ENCODE peak calls at places on chromosomes 12 and 14, in five cellular contexts. D is A549, W is AG04450, K is astrocyte, L is pancreas. R is an unnamed sample.

GRCh38 chr14:45065951-45066350 is 18.0 kb upstream of the PRPF39 start:
- DNase-seq in D (no peak), W (no peak), K (no peak), L (no peak), R (no peak)

GRCh38 chr12:104570174-104570907 is 113.6 kb downstream of the CHST11 start:
- DNase-seq in D (no peak), W (no peak), K (no peak), L (no peak), R (no peak)

GRCh38 chr14:103031956-103032355 is 25.4 kb downstream of the CDC42BPB start:
- DNase-seq in D (peak; percentile 54), W (no peak), K (no peak), L (no peak), R (no peak)

GRCh38 chr12:64004639-64005038 is 160.1 kb downstream of the SRGAP1 start:
- DNase-seq in D (no peak), W (no peak), K (peak; percentile 27), L (no peak), R (no peak)

GRCh38 chr14:51308872-51309271 is 68.8 kb downstream of the TMX1 start:
- DNase-seq in D (no peak), W (no peak), K (peak; percentile 42), L (no peak), R (no peak)

GRCh38 chr14:91647817-91648216 is 84.1 kb downstream of the CATSPERB start:
- DNase-seq in D (no peak), W (no peak), K (no peak), L (no peak), R (no peak)

GRCh38 chr12:18221726-18222125 is 39.6 kb upstream of the PIK3C2G start:
- DNase-seq in D (no peak), W (no peak), K (no peak), L (no peak), R (no peak)

GRCh38 chr12:52946797-52947547 is 1.9 kb upstream of the KRT18 start:
- DNase-seq in D (peak; percentile 44), W (no peak), K (peak; percentile 51), L (peak; percentile 63), R (no peak)

GRCh38 chr14:75150150-75150549 is 23.3 kb upstream of the NEK9 start:
- DNase-seq in D (peak; percentile 24), W (no peak), K (no peak), L (no peak), R (no peak)

GRCh38 chr12:120620624-120621023 is 19.8 kb upstream of the CABP1 start:
- DNase-seq in D (no peak), W (no peak), K (no peak), L (no peak), R (no peak)

GRCh38 chr12:4797096-4797495 is 76.9 kb downstream of the GALNT8 start:
- DNase-seq in D (no peak), W (no peak), K (no peak), L (no peak), R (no peak)

GRCh38 chr12:109738209-109738608 is 24.6 kb downstream of the FAM222A start:
- DNase-seq in D (no peak), W (no peak), K (no peak), L (peak; percentile 8), R (no peak)

GRCh38 chr14:36254020-36254614 is 66.3 kb downstream of the MBIP start:
- DNase-seq in D (no peak), W (no peak), K (no peak), L (no peak), R (no peak)

GRCh38 chr12:103401421-103401820 is 94.3 kb downstream of the C12orf42 start:
- DNase-seq in D (peak; percentile 62), W (no peak), K (no peak), L (no peak), R (no peak)

GRCh38 chr14:97185186-97185585 is 388.0 kb downstream of the VRK1 start:
- DNase-seq in D (peak; percentile 25), W (no peak), K (no peak), L (no peak), R (no peak)

GRCh38 chr12:75705749-75706719 is 194.6 kb upstream of the KRR1 start:
- DNase-seq in D (peak; percentile 41), W (peak; percentile 99), K (peak; percentile 100), L (no peak), R (no peak)

GRCh38 chr12:81639196-81639595 is 120.0 kb downstream of the PPFIA2 start:
- DNase-seq in D (no peak), W (no peak), K (peak; percentile 63), L (no peak), R (no peak)

GRCh38 chr12:64092507-64092906 is 129.6 kb downstream of the KICS2 start:
- DNase-seq in D (no peak), W (no peak), K (no peak), L (no peak), R (no peak)

GRCh38 chr14:58824796-58825195 is 187.0 kb downstream of the DACT1 start:
- DNase-seq in D (no peak), W (no peak), K (no peak), L (no peak), R (no peak)

GRCh38 chr12:96248532-96248931 is 54.4 kb downstream of the ELK3 start:
- DNase-seq in D (no peak), W (no peak), K (no peak), L (no peak), R (no peak)

GRCh38 chr12:4562034-4562657 is at the start of gene DYRK4:
- DNase-seq in D (no peak), W (peak; percentile 43), K (peak; percentile 52), L (peak; percentile 81), R (no peak)

GRCh38 chr14:101963052-101963451 is 1.3 kb upstream of the DYNC1H1 start:
- DNase-seq in D (no peak), W (no peak), K (no peak), L (no peak), R (no peak)

GRCh38 chr14:72451081-72451972 is 442.6 kb downstream of the DPF3 start:
- DNase-seq in D (no peak), W (no peak), K (peak; percentile 41), L (no peak), R (no peak)

GRCh38 chr12:88836156-88836555 is 255.9 kb upstream of the KITLG start:
- DNase-seq in D (peak; percentile 9), W (no peak), K (no peak), L (no peak), R (no peak)

GRCh38 chr12:52005903-52006703 is 643 bp upstream of the TAMALIN start:
- DNase-seq in D (no peak), W (no peak), K (no peak), L (no peak), R (peak; percentile 68)

GRCh38 chr14:79841433-79841832 is 369.9 kb downstream of the DIO2 start:
- DNase-seq in D (no peak), W (no peak), K (no peak), L (peak; percentile 25), R (no peak)

GRCh38 chr14:73833530-73834257 is 17.9 kb upstream of the PTGR2 start:
- DNase-seq in D (peak; percentile 47), W (no peak), K (peak; percentile 75), L (peak; percentile 36), R (no peak)

GRCh38 chr12:68638171-68638570 is 27.5 kb downstream of the RAP1B start:
- DNase-seq in D (no peak), W (no peak), K (no peak), L (no peak), R (no peak)

GRCh38 chr12:50257226-50258166 is 25.8 kb downstream of the LIMA1 start:
- DNase-seq in D (peak; percentile 44), W (no peak), K (no peak), L (no peak), R (no peak)

GRCh38 chr12:12182926-12183325 is 83.9 kb downstream of the LRP6 start:
- DNase-seq in D (no peak), W (peak; percentile 48), K (peak; percentile 90), L (no peak), R (no peak)

GRCh38 chr14:71592361-71592760 is 339.9 kb upstream of the RGS6 start:
- DNase-seq in D (no peak), W (no peak), K (peak; percentile 29), L (no peak), R (no peak)

GRCh38 chr12:83018063-83018462 is 331.4 kb downstream of the TMTC2 start:
- DNase-seq in D (no peak), W (no peak), K (no peak), L (no peak), R (no peak)

GRCh38 chr14:77322209-77322902 is 1.5 kb downstream of the GSTZ1 start:
- DNase-seq in D (peak; percentile 31), W (no peak), K (no peak), L (no peak), R (no peak)
- TF ChIP-seq CTCF in D (no peak), W (no peak), K (no peak), L (no peak), R (no peak)

GRCh38 chr14:53186532-53186931 is 33.4 kb upstream of the DDHD1 start:
- DNase-seq in D (no peak), W (no peak), K (no peak), L (no peak), R (no peak)

GRCh38 chr14:53183071-53183470 is 29.9 kb upstream of the DDHD1 start:
- DNase-seq in D (no peak), W (no peak), K (no peak), L (no peak), R (no peak)

GRCh38 chr14:53183611-53184010 is 30.5 kb upstream of the DDHD1 start:
- DNase-seq in D (no peak), W (no peak), K (peak; percentile 22), L (no peak), R (no peak)

GRCh38 chr14:53174918-53175317 is 21.8 kb upstream of the DDHD1 start:
- DNase-seq in D (no peak), W (no peak), K (no peak), L (no peak), R (no peak)

GRCh38 chr14:53180272-53181221 is 27.4 kb upstream of the DDHD1 start:
- DNase-seq in D (peak; percentile 45), W (no peak), K (no peak), L (no peak), R (no peak)
- TF ChIP-seq CTCF in D (no peak), W (peak; percentile 34), K (peak; percentile 23), L (no peak), R (no peak)

DNA sequence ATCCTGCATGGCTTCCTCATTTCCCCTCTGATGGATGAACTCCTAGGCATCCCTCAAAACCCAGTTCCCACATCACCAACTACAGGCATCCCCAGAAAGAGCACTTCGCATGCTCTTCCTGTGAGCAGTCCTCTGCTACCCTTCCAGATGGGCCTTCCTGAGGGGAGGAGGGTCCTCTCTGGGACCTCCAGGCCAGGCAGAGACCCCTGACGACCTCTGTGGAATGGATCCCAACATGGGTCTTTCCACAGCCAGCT is 1.9 kb downstream of the AKT1 start:
- DNase-seq in D (no peak), W (no peak), K (no peak), L (no peak), R (no peak)
- TF ChIP-seq CTCF in D (no peak), W (no peak), K (no peak), L (no peak), R (no peak)

DNA sequence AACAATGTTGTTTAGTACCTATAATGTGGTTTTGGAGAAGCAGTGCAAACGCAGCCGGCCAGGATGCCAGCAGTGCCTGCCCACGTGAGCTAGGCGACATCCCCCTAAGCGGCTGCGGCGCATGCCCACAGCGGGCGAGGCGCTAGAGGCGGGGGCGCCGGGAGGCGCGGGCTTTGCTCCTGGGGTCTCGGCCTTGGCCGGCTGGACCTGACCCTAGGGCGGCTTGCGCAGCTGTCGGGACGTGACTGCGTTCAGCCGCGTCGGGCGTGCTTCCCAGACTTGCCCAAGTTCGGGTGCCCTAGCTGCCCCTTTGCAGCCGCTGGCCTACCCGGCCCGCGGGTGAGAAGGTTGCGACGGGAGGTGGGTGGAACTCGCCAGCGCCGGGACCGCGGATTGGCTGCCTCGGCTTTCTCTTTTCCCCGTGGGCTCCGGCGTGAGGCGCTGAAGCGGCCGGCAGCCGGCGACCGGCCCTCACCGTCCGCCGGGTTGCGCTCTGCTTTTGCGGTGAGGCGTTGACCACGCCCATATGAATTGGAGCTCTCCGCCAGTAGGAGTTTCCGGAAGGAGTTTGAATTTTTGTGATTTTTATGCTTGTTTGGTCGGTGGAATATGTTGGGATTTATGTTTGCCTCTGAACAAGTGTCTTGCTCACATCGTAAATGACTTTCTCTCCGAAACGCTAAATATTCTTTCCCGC is at the start of gene TMEM19:
- DNase-seq in D (peak; percentile 94), W (peak; percentile 62), K (peak; percentile 81), L (peak; percentile 91), R (peak; percentile 87)
- TF ChIP-seq CTCF in D (peak; percentile 34), W (peak; percentile 36), K (no peak), L (no peak), R (no peak)